ENCODE peak calls at places on chromosome 7, in ten cellular contexts. Y, B, D, K, A, V, S, Z, L and G are unnamed samples.

GRCh38 chr7:39324134-39324760 is 242.0 kb upstream of the YAE1 start:
- DNase-seq in B (no peak), Y (no peak), S (no peak), Z (no peak), L (no peak), K (no peak), A (no peak), V (no peak), D (no peak), G (no peak)

GRCh38 chr7:99504281-99504602 is 220 bp upstream of the ZKSCAN5 start:
- DNase-seq in D (no peak), A (no peak), Z (no peak), V (no peak), S (no peak), Y (no peak), K (no peak), L (peak), B (no peak), G (no peak)

GRCh38 chr7:151301471-151302462 is 39.8 kb upstream of the NUB1 start:
- DNase-seq in L (no peak), Z (no peak), D (no peak), B (no peak), K (no peak), S (no peak), V (no peak), Y (no peak), A (no peak), G (no peak)

GRCh38 chr7:71484381-71484780 is 352.4 kb downstream of the GALNT17 start:
- DNase-seq in V (no peak), Z (no peak), S (no peak), Y (no peak), A (no peak), B (no peak), D (no peak), K (no peak), L (no peak), G (no peak)

GRCh38 chr7:65441010-65441409 is 67.4 kb downstream of the ZNF92 start:
- DNase-seq in D (no peak), S (no peak), L (no peak), V (peak), Y (no peak), A (peak), B (peak), K (peak), Z (no peak), G (no peak)

GRCh38 chr7:158135931-158136330 is 451.7 kb downstream of the PTPRN2 start:
- DNase-seq in Y (no peak), V (no peak), K (no peak), B (no peak), L (no peak), S (no peak), Z (no peak), D (no peak), A (no peak), G (no peak)

GRCh38 chr7:29449569-29450260 is 113.9 kb upstream of the PRR15 start:
- DNase-seq in Y (no peak), S (no peak), Z (no peak), K (no peak), V (no peak), D (no peak), B (no peak), A (peak), L (no peak), G (no peak)

GRCh38 chr7:42143605-42144252 is 93.3 kb downstream of the GLI3 start:
- DNase-seq in Z (no peak), B (peak), A (peak), K (peak), Y (no peak), S (no peak), D (no peak), V (peak), L (no peak), G (no peak)

GRCh38 chr7:14020339-14020900 is 31.0 kb upstream of the ETV1 start:
- DNase-seq in D (no peak), S (no peak), L (no peak), V (peak), K (peak), A (peak), Z (no peak), B (no peak), Y (no peak), G (no peak)

GRCh38 chr7:119377861-119378260 is 895.1 kb upstream of the KCND2 start:
- DNase-seq in A (no peak), Y (no peak), L (no peak), K (no peak), V (no peak), S (no peak), D (no peak), B (no peak), Z (no peak), G (no peak)